ENCODE peak calls at places on chromosomes 3 and 15, in ten cellular contexts. F, M, H, T, I, K, Y, E, S and B are unnamed samples.
A peak's percentile ranks its signal among the peaks of the same experiment; 100 is the strongest.

GRCh38 chr3:23611737-23612295 is 193.9 kb upstream of the UBE2E1 start:
- DNase-seq in F (peak; percentile 26), M (no peak), H (no peak), T (no peak), I (no peak), K (peak; percentile 58), Y (no peak), E (no peak), S (peak; percentile 59), B (peak; percentile 82)

GRCh38 chr15:48040166-48040817 is 80.5 kb upstream of the SLC24A5 start:
- DNase-seq in F (no peak), M (no peak), H (no peak), T (no peak), I (peak; percentile 81), K (peak; percentile 74), Y (no peak), E (no peak), S (peak; percentile 78), B (peak; percentile 59)

GRCh38 chr15:66719471-66719870 is 17.4 kb downstream of the SMAD6 start:
- DNase-seq in F (no peak), M (no peak), H (no peak), T (no peak), I (no peak), K (no peak), Y (no peak), E (no peak), S (no peak), B (no peak)

GRCh38 chr3:133476971-133477375 is 77.1 kb downstream of the BFSP2 start:
- DNase-seq in F (no peak), M (no peak), H (no peak), T (no peak), I (no peak), K (no peak), Y (no peak), E (no peak), S (no peak), B (no peak)

GRCh38 chr3:58566398-58567250 is 10.6 kb downstream of the FAM107A start:
- DNase-seq in F (no peak), M (no peak), H (no peak), T (no peak), I (no peak), K (no peak), Y (no peak), E (no peak), S (no peak), B (no peak)

GRCh38 chr3:78077178-78077577 is 1037.3 kb downstream of the ROBO2 start:
- DNase-seq in F (no peak), M (no peak), H (no peak), T (no peak), I (no peak), K (no peak), Y (no peak), E (no peak), S (no peak), B (no peak)

GRCh38 chr3:37787027-37787868 is 74.4 kb upstream of the CTDSPL start:
- DNase-seq in F (no peak), M (no peak), H (no peak), T (no peak), I (no peak), K (no peak), Y (no peak), E (no peak), S (peak; percentile 19), B (no peak)

GRCh38 chr3:148459931-148460513 is 237.7 kb upstream of the AGTR1 start:
- DNase-seq in F (no peak), M (no peak), H (no peak), T (no peak), I (no peak), K (peak; percentile 17), Y (no peak), E (no peak), S (no peak), B (peak; percentile 10)

GRCh38 chr15:74616020-74616939 is 644 bp downstream of the CLK3 start:
- DNase-seq in F (no peak), M (peak; percentile 60), H (peak; percentile 52), T (no peak), I (peak; percentile 62), K (peak; percentile 71), Y (peak; percentile 71), E (peak; percentile 38), S (peak; percentile 77), B (peak; percentile 48)

GRCh38 chr15:39573287-39573686 is 7.6 kb upstream of the THBS1 start:
- DNase-seq in F (no peak), M (no peak), H (no peak), T (no peak), I (no peak), K (no peak), Y (no peak), E (no peak), S (no peak), B (no peak)

GRCh38 chr3:43926073-43926472 is 235.3 kb downstream of the ABHD5 start:
- DNase-seq in F (no peak), M (no peak), H (no peak), T (no peak), I (no peak), K (no peak), Y (no peak), E (no peak), S (no peak), B (no peak)

GRCh38 chr3:185555948-185556347 is 3.6 kb upstream of the LIPH start:
- DNase-seq in F (no peak), M (no peak), H (no peak), T (no peak), I (no peak), K (no peak), Y (no peak), E (no peak), S (no peak), B (no peak)

GRCh38 chr3:31947671-31948091 is 33.4 kb downstream of the OSBPL10 start:
- DNase-seq in F (no peak), M (no peak), H (no peak), T (no peak), I (no peak), K (peak; percentile 30), Y (no peak), E (no peak), S (no peak), B (no peak)

GRCh38 chr15:69789648-69790393 is 307.9 kb downstream of the TLE3 start:
- DNase-seq in F (no peak), M (no peak), H (no peak), T (no peak), I (no peak), K (no peak), Y (no peak), E (no peak), S (no peak), B (no peak)

GRCh38 chr15:64247906-64248541 is 85.2 kb upstream of the PPIB start:
- DNase-seq in F (no peak), M (peak; percentile 54), H (peak; percentile 13), T (peak; percentile 85), I (peak; percentile 80), K (peak; percentile 96), Y (no peak), E (no peak), S (peak; percentile 93), B (peak; percentile 92)

GRCh38 chr3:132911741-132912415 is 126.3 kb upstream of the TMEM108 start:
- DNase-seq in F (no peak), M (no peak), H (no peak), T (no peak), I (peak; percentile 23), K (peak; percentile 2), Y (no peak), E (no peak), S (no peak), B (peak; percentile 27)

GRCh38 chr3:118587037-118587741 is 447.5 kb downstream of the IGSF11 start:
- DNase-seq in F (no peak), M (no peak), H (no peak), T (no peak), I (peak; percentile 49), K (no peak), Y (no peak), E (no peak), S (peak; percentile 52), B (no peak)

GRCh38 chr3:179716226-179716625 is 63.4 kb downstream of the USP13 start:
- DNase-seq in F (no peak), M (no peak), H (no peak), T (no peak), I (no peak), K (peak; percentile 22), Y (no peak), E (no peak), S (no peak), B (no peak)

GRCh38 chr3:134039161-134039862 is 9.6 kb upstream of the SLCO2A1 start:
- DNase-seq in F (no peak), M (no peak), H (no peak), T (no peak), I (peak; percentile 52), K (no peak), Y (no peak), E (no peak), S (no peak), B (no peak)

GRCh38 chr3:117463276-117463675 is 753.7 kb downstream of the TUSC7 start:
- DNase-seq in F (no peak), M (no peak), H (no peak), T (no peak), I (no peak), K (no peak), Y (no peak), E (no peak), S (peak; percentile 44), B (no peak)

GRCh38 chr3:120450261-120450913 is 405 bp downstream of the FSTL1 start:
- DNase-seq in F (no peak), M (peak; percentile 55), H (no peak), T (no peak), I (peak; percentile 49), K (peak; percentile 33), Y (peak; percentile 53), E (peak; percentile 28), S (peak; percentile 60), B (peak; percentile 44)

GRCh38 chr3:59836525-59836924 is 786.7 kb upstream of the CFAP20DC start:
- DNase-seq in F (no peak), M (no peak), H (no peak), T (no peak), I (no peak), K (no peak), Y (no peak), E (no peak), S (no peak), B (no peak)